ENCODE peak calls at places on chromosome 15, in seven cellular contexts. One of them, this sample, is unnamed.

GRCh38 chr15:85337398-85338074 is 42.9 kb upstream of the AKAP13 start:
- DNase-seq in neural crest cell: no peak
- DNase-seq in cardiac muscle cell: no peak
- DNase-seq in tibial artery: no peak
- DNase-seq in colonic mucosa: no peak
- DNase-seq in kidney epithelial cell: no peak
- DNase-seq in HFF-Myc: no peak
- DNase-seq in this sample: no peak

GRCh38 chr15:73800662-73801345 is 47.7 kb upstream of the INSYN1 start:
- DNase-seq in neural crest cell: no peak
- DNase-seq in cardiac muscle cell: peak; percentile 84
- DNase-seq in tibial artery: peak; percentile 93
- DNase-seq in colonic mucosa: no peak
- DNase-seq in kidney epithelial cell: no peak
- DNase-seq in HFF-Myc: peak; percentile 74
- DNase-seq in this sample: no peak

GRCh38 chr15:26888761-26889160 is 21.9 kb downstream of the GABRA5 start:
- DNase-seq in neural crest cell: no peak
- DNase-seq in cardiac muscle cell: no peak
- DNase-seq in tibial artery: no peak
- DNase-seq in colonic mucosa: no peak
- DNase-seq in kidney epithelial cell: no peak
- DNase-seq in HFF-Myc: no peak
- DNase-seq in this sample: no peak

GRCh38 chr15:101121511-101122090 is 130.2 kb downstream of the CHSY1 start:
- DNase-seq in neural crest cell: peak; percentile 48
- DNase-seq in cardiac muscle cell: peak; percentile 73
- DNase-seq in tibial artery: peak; percentile 87
- DNase-seq in colonic mucosa: peak; percentile 58
- DNase-seq in kidney epithelial cell: no peak
- DNase-seq in HFF-Myc: no peak
- DNase-seq in this sample: no peak

GRCh38 chr15:50641318-50641717 is 45.3 kb downstream of the TRPM7 start:
- DNase-seq in neural crest cell: no peak
- DNase-seq in cardiac muscle cell: no peak
- DNase-seq in tibial artery: no peak
- DNase-seq in colonic mucosa: no peak
- DNase-seq in kidney epithelial cell: no peak
- DNase-seq in HFF-Myc: no peak
- DNase-seq in this sample: no peak

GRCh38 chr15:85407421-85408269 is 27.2 kb downstream of the AKAP13 start:
- DNase-seq in neural crest cell: no peak
- DNase-seq in cardiac muscle cell: peak; percentile 76
- DNase-seq in tibial artery: no peak
- DNase-seq in colonic mucosa: peak; percentile 34
- DNase-seq in kidney epithelial cell: peak; percentile 54
- DNase-seq in HFF-Myc: peak; percentile 66
- DNase-seq in this sample: no peak

GRCh38 chr15:86444527-86444926 is 364.9 kb downstream of the AGBL1 start:
- DNase-seq in neural crest cell: no peak
- DNase-seq in cardiac muscle cell: no peak
- DNase-seq in tibial artery: no peak
- DNase-seq in colonic mucosa: no peak
- DNase-seq in kidney epithelial cell: no peak
- DNase-seq in HFF-Myc: no peak
- DNase-seq in this sample: no peak

GRCh38 chr15:78422571-78423340 is 15.3 kb upstream of the IREB2 start:
- DNase-seq in neural crest cell: peak; percentile 54
- DNase-seq in cardiac muscle cell: peak; percentile 73
- DNase-seq in tibial artery: no peak
- DNase-seq in colonic mucosa: peak; percentile 82
- DNase-seq in kidney epithelial cell: peak; percentile 14
- DNase-seq in HFF-Myc: no peak
- DNase-seq in this sample: no peak

GRCh38 chr15:31953573-31953972 is 76.7 kb upstream of the CHRNA7 start:
- DNase-seq in neural crest cell: no peak
- DNase-seq in cardiac muscle cell: no peak
- DNase-seq in tibial artery: no peak
- DNase-seq in colonic mucosa: no peak
- DNase-seq in kidney epithelial cell: no peak
- DNase-seq in HFF-Myc: no peak
- DNase-seq in this sample: no peak

GRCh38 chr15:45588199-45588910 is 1.2 kb downstream of the BLOC1S6 start:
- DNase-seq in neural crest cell: no peak
- DNase-seq in cardiac muscle cell: peak; percentile 12
- DNase-seq in tibial artery: no peak
- DNase-seq in colonic mucosa: no peak
- DNase-seq in kidney epithelial cell: no peak
- DNase-seq in HFF-Myc: no peak
- DNase-seq in this sample: no peak

GRCh38 chr15:94749848-94750617 is 518.7 kb downstream of the MCTP2 start:
- DNase-seq in neural crest cell: no peak
- DNase-seq in cardiac muscle cell: no peak
- DNase-seq in tibial artery: no peak
- DNase-seq in colonic mucosa: no peak
- DNase-seq in kidney epithelial cell: no peak
- DNase-seq in HFF-Myc: no peak
- DNase-seq in this sample: no peak

GRCh38 chr15:56758770-56759449 is 25.6 kb upstream of the ZNF280D start:
- DNase-seq in neural crest cell: no peak
- DNase-seq in cardiac muscle cell: peak; percentile 69
- DNase-seq in tibial artery: no peak
- DNase-seq in colonic mucosa: no peak
- DNase-seq in kidney epithelial cell: no peak
- DNase-seq in HFF-Myc: no peak
- DNase-seq in this sample: no peak

GRCh38 chr15:26890451-26890850 is 23.6 kb downstream of the GABRA5 start:
- DNase-seq in neural crest cell: no peak
- DNase-seq in cardiac muscle cell: no peak
- DNase-seq in tibial artery: no peak
- DNase-seq in colonic mucosa: no peak
- DNase-seq in kidney epithelial cell: no peak
- DNase-seq in HFF-Myc: no peak
- DNase-seq in this sample: no peak

GRCh38 chr15:75232826-75233503 is 25.2 kb upstream of the GOLGA6C start:
- DNase-seq in neural crest cell: no peak
- DNase-seq in cardiac muscle cell: no peak
- DNase-seq in tibial artery: peak; percentile 61
- DNase-seq in colonic mucosa: no peak
- DNase-seq in kidney epithelial cell: no peak
- DNase-seq in HFF-Myc: no peak
- DNase-seq in this sample: no peak

GRCh38 chr15:53611145-53611920 is 148.1 kb downstream of the WDR72 start:
- DNase-seq in neural crest cell: no peak
- DNase-seq in cardiac muscle cell: no peak
- DNase-seq in tibial artery: no peak
- DNase-seq in colonic mucosa: no peak
- DNase-seq in kidney epithelial cell: peak; percentile 16
- DNase-seq in HFF-Myc: no peak
- DNase-seq in this sample: no peak

GRCh38 chr15:82812994-82813393 is 3.6 kb downstream of the WHAMM start:
- DNase-seq in neural crest cell: no peak
- DNase-seq in cardiac muscle cell: no peak
- DNase-seq in tibial artery: no peak
- DNase-seq in colonic mucosa: no peak
- DNase-seq in kidney epithelial cell: no peak
- DNase-seq in HFF-Myc: no peak
- DNase-seq in this sample: no peak

GRCh38 chr15:45118996-45119395 is 4.9 kb downstream of the DUOXA2 start:
- DNase-seq in neural crest cell: no peak
- DNase-seq in cardiac muscle cell: no peak
- DNase-seq in tibial artery: no peak
- DNase-seq in colonic mucosa: no peak
- DNase-seq in kidney epithelial cell: no peak
- DNase-seq in HFF-Myc: no peak
- DNase-seq in this sample: no peak

GRCh38 chr15:63073497-63074172 is 31.1 kb downstream of the TPM1 start:
- DNase-seq in neural crest cell: no peak
- DNase-seq in cardiac muscle cell: no peak
- DNase-seq in tibial artery: no peak
- DNase-seq in colonic mucosa: no peak
- DNase-seq in kidney epithelial cell: no peak
- DNase-seq in HFF-Myc: no peak
- DNase-seq in this sample: no peak

GRCh38 chr15:81869161-81869928 is 176.5 kb downstream of the MEX3B start:
- DNase-seq in neural crest cell: no peak
- DNase-seq in cardiac muscle cell: no peak
- DNase-seq in tibial artery: no peak
- DNase-seq in colonic mucosa: no peak
- DNase-seq in kidney epithelial cell: no peak
- DNase-seq in HFF-Myc: no peak
- DNase-seq in this sample: no peak

GRCh38 chr15:38991701-38992100 is 427.1 kb upstream of the RASGRP1 start:
- DNase-seq in neural crest cell: no peak
- DNase-seq in cardiac muscle cell: peak; percentile 62
- DNase-seq in tibial artery: no peak
- DNase-seq in colonic mucosa: no peak
- DNase-seq in kidney epithelial cell: no peak
- DNase-seq in HFF-Myc: no peak
- DNase-seq in this sample: no peak

GRCh38 chr15:96796841-96797240 is 466.3 kb downstream of the NR2F2 start:
- DNase-seq in neural crest cell: no peak
- DNase-seq in cardiac muscle cell: no peak
- DNase-seq in tibial artery: no peak
- DNase-seq in colonic mucosa: no peak
- DNase-seq in kidney epithelial cell: no peak
- DNase-seq in HFF-Myc: no peak
- DNase-seq in this sample: no peak

GRCh38 chr15:78360958-78361714 is 21.0 kb downstream of the CRABP1 start:
- DNase-seq in neural crest cell: no peak
- DNase-seq in cardiac muscle cell: no peak
- DNase-seq in tibial artery: peak; percentile 46
- DNase-seq in colonic mucosa: no peak
- DNase-seq in kidney epithelial cell: no peak
- DNase-seq in HFF-Myc: no peak
- DNase-seq in this sample: no peak

GRCh38 chr15:67777071-67777470 is 48.2 kb upstream of the SKOR1 start:
- DNase-seq in neural crest cell: no peak
- DNase-seq in cardiac muscle cell: no peak
- DNase-seq in tibial artery: no peak
- DNase-seq in colonic mucosa: no peak
- DNase-seq in kidney epithelial cell: no peak
- DNase-seq in HFF-Myc: no peak
- DNase-seq in this sample: no peak

GRCh38 chr15:89654311-89654761 is 931 bp downstream of the KIF7 start:
- DNase-seq in neural crest cell: no peak
- DNase-seq in cardiac muscle cell: peak; percentile 67
- DNase-seq in tibial artery: peak; percentile 63
- DNase-seq in colonic mucosa: no peak
- DNase-seq in kidney epithelial cell: no peak
- DNase-seq in HFF-Myc: no peak
- DNase-seq in this sample: no peak

GRCh38 chr15:89654847-89655805 is at the start of gene KIF7:
- DNase-seq in neural crest cell: peak; percentile 43
- DNase-seq in cardiac muscle cell: peak; percentile 74
- DNase-seq in tibial artery: no peak
- DNase-seq in colonic mucosa: no peak
- DNase-seq in kidney epithelial cell: no peak
- DNase-seq in HFF-Myc: no peak
- DNase-seq in this sample: no peak

GRCh38 chr15:89653578-89653977 is 1.7 kb downstream of the KIF7 start:
- DNase-seq in neural crest cell: no peak
- DNase-seq in cardiac muscle cell: no peak
- DNase-seq in tibial artery: no peak
- DNase-seq in colonic mucosa: no peak
- DNase-seq in kidney epithelial cell: no peak
- DNase-seq in HFF-Myc: no peak
- DNase-seq in this sample: no peak

GRCh38 chr15:89652131-89652530 is 3.1 kb downstream of the KIF7 start:
- DNase-seq in neural crest cell: no peak
- DNase-seq in cardiac muscle cell: no peak
- DNase-seq in tibial artery: peak; percentile 32
- DNase-seq in colonic mucosa: no peak
- DNase-seq in kidney epithelial cell: no peak
- DNase-seq in HFF-Myc: no peak
- DNase-seq in this sample: no peak

DNA sequence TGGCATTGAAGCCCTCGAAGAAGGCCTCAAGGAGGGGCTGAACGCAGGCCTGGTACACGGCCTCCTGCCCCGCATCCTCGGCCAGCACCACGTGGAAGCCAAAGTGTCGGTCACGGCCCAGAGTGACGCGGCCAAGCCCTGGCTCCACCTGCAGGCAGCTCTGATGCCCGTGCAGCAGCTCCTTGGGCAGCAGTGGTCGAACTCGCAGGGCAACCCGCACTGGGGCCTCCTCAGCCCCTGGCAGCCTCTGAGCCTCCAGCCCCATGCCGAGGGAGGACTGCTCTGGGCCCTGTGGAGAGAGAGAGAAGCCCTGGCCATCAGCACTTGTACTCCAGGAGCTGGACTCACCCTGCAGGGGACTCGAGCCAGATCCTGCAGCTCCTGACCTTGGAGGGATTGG is 2.6 kb downstream of the KIF7 start:
- DNase-seq in neural crest cell: no peak
- DNase-seq in cardiac muscle cell: no peak
- DNase-seq in tibial artery: peak; percentile 61
- DNase-seq in colonic mucosa: no peak
- DNase-seq in kidney epithelial cell: no peak
- DNase-seq in HFF-Myc: no peak
- DNase-seq in this sample: no peak
- TF ChIP-seq CTCF in neural crest cell: no peak
- TF ChIP-seq CTCF in cardiac muscle cell: no peak
- TF ChIP-seq CTCF in tibial artery: no peak
- TF ChIP-seq CTCF in colonic mucosa: no peak
- TF ChIP-seq CTCF in kidney epithelial cell: no peak
- TF ChIP-seq CTCF in HFF-Myc: no peak
- TF ChIP-seq CTCF in this sample: no peak

GRCh38 chr15:40160689-40161688 is at the start of gene BUB1B:
- DNase-seq in neural crest cell: peak; percentile 94
- DNase-seq in cardiac muscle cell: peak; percentile 94
- DNase-seq in tibial artery: peak; percentile 92
- DNase-seq in colonic mucosa: peak; percentile 96
- DNase-seq in kidney epithelial cell: peak; percentile 86
- DNase-seq in HFF-Myc: peak; percentile 89
- DNase-seq in this sample: peak; percentile 96
- TF ChIP-seq CTCF in neural crest cell: no peak
- TF ChIP-seq CTCF in cardiac muscle cell: no peak
- TF ChIP-seq CTCF in tibial artery: no peak
- TF ChIP-seq CTCF in colonic mucosa: no peak
- TF ChIP-seq CTCF in kidney epithelial cell: no peak
- TF ChIP-seq CTCF in HFF-Myc: no peak
- TF ChIP-seq CTCF in this sample: no peak

GRCh38 chr15:48084759-48085420 is 35.9 kb upstream of the SLC24A5 start:
- DNase-seq in neural crest cell: no peak
- DNase-seq in cardiac muscle cell: peak; percentile 46
- DNase-seq in tibial artery: no peak
- DNase-seq in colonic mucosa: no peak
- DNase-seq in kidney epithelial cell: no peak
- DNase-seq in HFF-Myc: no peak
- DNase-seq in this sample: no peak
- TF ChIP-seq CTCF in neural crest cell: peak; percentile 62
- TF ChIP-seq CTCF in cardiac muscle cell: peak; percentile 55
- TF ChIP-seq CTCF in tibial artery: peak; percentile 27
- TF ChIP-seq CTCF in colonic mucosa: peak; percentile 32
- TF ChIP-seq CTCF in kidney epithelial cell: peak; percentile 71
- TF ChIP-seq CTCF in HFF-Myc: peak; percentile 50
- TF ChIP-seq CTCF in this sample: peak; percentile 56

DNA sequence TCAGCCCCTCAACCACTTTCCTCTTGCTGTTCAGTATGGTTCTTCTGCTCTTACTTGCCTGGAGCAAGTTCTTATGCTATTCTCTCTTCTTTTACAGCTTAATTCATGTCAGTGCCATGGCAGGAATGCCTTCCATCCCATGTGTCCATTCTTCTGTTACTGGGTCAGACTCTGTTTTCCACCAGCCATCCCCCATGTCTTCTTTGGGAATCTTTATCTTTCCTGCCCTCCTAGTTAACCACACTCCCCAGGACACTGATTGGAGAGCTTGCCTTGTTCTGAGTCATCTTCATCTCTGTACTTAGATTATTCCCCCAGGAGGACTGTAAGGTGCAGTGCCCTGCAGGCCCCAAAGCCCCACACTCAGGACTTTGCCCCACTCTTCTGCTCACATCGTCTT is 3.5 kb downstream of the ABHD17C start:
- DNase-seq in neural crest cell: no peak
- DNase-seq in cardiac muscle cell: peak; percentile 30
- DNase-seq in tibial artery: no peak
- DNase-seq in colonic mucosa: no peak
- DNase-seq in kidney epithelial cell: no peak
- DNase-seq in HFF-Myc: no peak
- DNase-seq in this sample: no peak
- TF ChIP-seq CTCF in neural crest cell: no peak
- TF ChIP-seq CTCF in cardiac muscle cell: no peak
- TF ChIP-seq CTCF in tibial artery: no peak
- TF ChIP-seq CTCF in colonic mucosa: no peak
- TF ChIP-seq CTCF in kidney epithelial cell: no peak
- TF ChIP-seq CTCF in HFF-Myc: no peak
- TF ChIP-seq CTCF in this sample: no peak